ENCODE peak calls at places on chromosomes 16 and 17, in five cellular contexts. R, P, W, G and L are unnamed samples.

GRCh38 chr16:60989592-60989991 is 1046.6 kb downstream of the CDH8 start:
- DNase-seq in R (no peak), G (no peak), W (no peak), P (no peak), L (no peak)

GRCh38 chr17:61421460-61421859 is 21.8 kb downstream of the TBX2 start:
- DNase-seq in R (no peak), G (no peak), W (no peak), P (no peak), L (no peak)

GRCh38 chr17:17146791-17147406 is 59.2 kb downstream of the PLD6 start:
- DNase-seq in R (peak), W (peak), P (no peak), G (no peak), L (no peak)

GRCh38 chr17:70775667-70776066 is 606.3 kb downstream of the KCNJ2 start:
- DNase-seq in W (no peak), P (no peak), G (no peak), R (no peak), L (no peak)

GRCh38 chr17:5499790-5500189 is 13.4 kb downstream of the MIS12 start:
- DNase-seq in P (peak), R (no peak), G (no peak), W (peak), L (no peak)

GRCh38 chr17:7887038-7887481 is 1.5 kb upstream of the CHD3 start:
- DNase-seq in W (no peak), P (no peak), G (no peak), R (no peak), L (no peak)

GRCh38 chr16:29760567-29761279 is 14.9 kb upstream of the C16orf54 start:
- DNase-seq in P (no peak), W (no peak), R (no peak), G (peak), L (no peak)

GRCh38 chr17:77796201-77796860 is 162.2 kb upstream of the TNRC6C start:
- DNase-seq in G (peak), W (peak), R (peak), P (no peak), L (no peak)

GRCh38 chr16:85126731-85127662 is 14.7 kb upstream of the CIBAR2 start:
- DNase-seq in P (no peak), W (peak), R (peak), G (no peak), L (no peak)

GRCh38 chr16:88461291-88462269 is 8.5 kb downstream of the ZFPM1 start:
- DNase-seq in G (no peak), P (no peak), R (no peak), W (no peak), L (no peak)

GRCh38 chr17:1928976-1929375 is 96.2 kb downstream of the RTN4RL1 start:
- DNase-seq in G (no peak), R (no peak), W (no peak), P (no peak), L (no peak)

GRCh38 chr17:37608369-37609169 is 649 bp downstream of the SYNRG start:
- DNase-seq in R (no peak), P (peak), W (no peak), G (peak), L (no peak)

GRCh38 chr17:77501751-77502625 is 361.2 kb downstream of the SEC14L1 start:
- DNase-seq in R (no peak), G (no peak), W (peak), P (no peak), L (no peak)

GRCh38 chr16:88005148-88005547 is 53.9 kb downstream of the BANP start:
- DNase-seq in G (no peak), P (no peak), W (no peak), R (no peak), L (no peak)

GRCh38 chr16:26204138-26204537 is 512.4 kb downstream of the HS3ST4 start:
- DNase-seq in G (no peak), W (no peak), R (no peak), P (no peak), L (no peak)

GRCh38 chr16:24540575-24541240 is 1.3 kb downstream of the RBBP6 start:
- DNase-seq in G (peak), P (no peak), R (no peak), W (no peak), L (no peak)

GRCh38 chr16:51542856-51543510 is 391.9 kb upstream of the SALL1 start:
- DNase-seq in G (no peak), P (peak), R (no peak), W (no peak), L (no peak)

GRCh38 chr16:85557976-85558589 is 55.0 kb upstream of the GSE1 start:
- DNase-seq in P (no peak), W (no peak), R (no peak), G (peak), L (no peak)

GRCh38 chr16:27256861-27257260 is 11.7 kb downstream of the NSMCE1 start:
- DNase-seq in W (no peak), R (no peak), P (no peak), G (no peak), L (no peak)

GRCh38 chr17:17150450-17150804 is 55.7 kb downstream of the PLD6 start:
- DNase-seq in W (no peak), G (no peak), R (no peak), P (no peak), L (no peak)

GRCh38 chr16:1645914-1646525 is 32.1 kb upstream of the JPT2 start:
- DNase-seq in P (no peak), G (no peak), W (no peak), R (no peak), L (no peak)

GRCh38 chr16:67013823-67014640 is 14.9 kb upstream of the CBFB start:
- DNase-seq in W (peak), P (peak), G (peak), R (peak), L (peak)
- TF ChIP-seq CTCF in W (peak), P (peak), G (no peak), R (peak), L (no peak)

GRCh38 chr17:28334666-28335200 is 539 bp downstream of the IFT20 start:
- DNase-seq in W (no peak), R (no peak), P (no peak), G (no peak), L (no peak)

GRCh38 chr17:28333083-28333746 is 2.1 kb downstream of the IFT20 start:
- DNase-seq in W (no peak), R (no peak), P (no peak), G (no peak), L (no peak)

GRCh38 chr17:28334176-28334575 is 1.1 kb downstream of the IFT20 start:
- DNase-seq in G (no peak), P (no peak), R (no peak), W (no peak), L (no peak)

GRCh38 chr17:28335959-28336871 is 654 bp downstream of the TNFAIP1 start:
- DNase-seq in P (peak), R (peak), W (peak), G (peak), L (no peak)

GRCh38 chr17:28335201-28335958 is at the start of the genes IFT20 and TNFAIP1:
- DNase-seq in G (peak), W (peak), P (peak), R (peak), L (peak)
- TF ChIP-seq CTCF in G (no peak), W (peak), P (no peak), R (no peak), L (no peak)

GRCh38 chr16:74025-74424 is 1.6 kb upstream of the RHBDF1 start:
- DNase-seq in P (no peak), R (no peak), W (no peak), G (no peak), L (no peak)

GRCh38 chr16:77273-77806 is 685 bp upstream of the MPG start:
- DNase-seq in W (peak), R (peak), P (peak), G (peak), L (no peak)

GRCh38 chr16:74437-75318 is 2.2 kb upstream of the RHBDF1 start:
- DNase-seq in W (no peak), R (no peak), P (no peak), G (peak), L (no peak)

GRCh38 chr16:76535-77272 is 1.3 kb upstream of the MPG start:
- DNase-seq in G (peak), W (peak), R (peak), P (no peak), L (no peak)

DNA sequence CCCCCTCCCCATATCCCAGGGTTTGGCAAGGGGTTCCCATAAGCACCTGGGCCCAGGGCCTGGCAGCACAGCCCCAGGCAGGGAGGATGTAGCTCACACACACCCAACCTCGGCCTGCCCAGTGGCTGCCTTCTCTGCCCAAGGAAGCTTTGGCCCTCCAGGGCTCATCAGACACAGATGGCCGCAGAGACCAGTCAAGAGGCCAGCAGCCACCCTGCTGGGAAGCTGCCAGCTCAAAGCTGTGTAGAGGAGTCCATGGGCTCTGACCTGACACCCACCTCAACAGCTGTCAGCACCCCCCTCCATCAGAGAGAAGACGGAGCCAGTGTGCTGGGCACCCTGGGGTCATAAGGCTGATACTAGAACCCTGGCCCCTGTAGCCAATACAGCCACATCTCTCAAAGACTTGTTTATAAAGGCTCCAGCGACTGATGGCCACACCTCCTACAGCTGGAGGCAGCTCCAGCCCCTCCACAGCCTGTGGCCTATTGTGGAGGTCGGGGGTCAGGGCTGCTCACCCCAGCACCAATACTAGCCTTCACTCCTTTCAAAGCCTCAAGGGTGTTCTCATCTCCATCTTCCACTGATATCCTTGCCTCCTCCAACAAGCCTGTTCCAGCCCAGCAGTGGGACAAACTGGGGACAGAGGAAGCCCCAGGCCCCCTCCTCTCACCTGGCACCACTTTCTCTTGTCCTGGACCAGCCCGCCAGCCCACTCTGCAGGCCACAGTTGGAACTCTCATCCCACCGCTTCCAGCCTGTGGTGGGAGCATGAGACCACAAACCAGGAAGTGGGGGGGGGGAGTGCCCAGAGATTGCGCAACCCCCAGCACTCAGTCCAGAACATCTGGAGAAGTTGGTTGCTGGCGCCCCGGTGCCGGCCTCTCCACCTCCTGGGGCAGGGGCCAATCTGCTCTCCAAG is 2.2 kb upstream of the MPG start:
- DNase-seq in W (peak), G (peak), R (peak), P (peak), L (peak)
- TF ChIP-seq CTCF in W (peak), G (no peak), R (no peak), P (no peak), L (no peak)

DNA sequence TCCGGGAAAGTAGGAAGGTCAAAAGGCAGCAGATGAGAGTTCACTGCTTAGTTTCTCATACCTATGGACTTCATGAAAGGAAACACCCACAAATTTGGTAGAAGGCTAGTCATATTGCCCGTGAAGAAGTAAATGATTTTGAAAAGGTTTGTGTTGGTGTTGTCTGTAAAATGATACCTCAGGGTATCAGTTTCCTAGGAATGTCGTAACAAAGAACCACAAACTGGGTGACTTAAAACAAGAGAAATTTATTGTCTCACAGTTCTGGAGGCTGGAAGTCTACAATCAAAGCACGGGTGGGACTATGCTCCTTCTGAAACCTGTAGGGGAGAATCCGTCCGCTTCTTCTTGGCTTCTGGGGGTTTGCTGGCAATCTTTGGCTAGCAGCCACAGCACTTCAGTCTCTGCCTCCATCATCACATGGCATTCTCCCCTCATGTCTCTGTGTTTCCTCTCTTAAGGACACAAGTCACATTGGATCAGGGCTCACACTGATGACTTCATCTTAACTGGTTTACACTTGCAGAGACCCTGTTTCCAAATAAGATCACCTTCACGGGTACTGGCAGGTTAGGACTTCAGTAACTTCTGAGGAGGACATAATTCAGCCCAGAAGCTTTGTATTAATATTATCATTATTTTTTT is 2.0 kb upstream of the NAE1 start:
- DNase-seq in G (no peak), R (no peak), P (no peak), W (no peak), L (no peak)
- TF ChIP-seq CTCF in G (no peak), R (no peak), P (no peak), W (no peak), L (no peak)

GRCh38 chr17:72517413-72518237 is 396.8 kb downstream of the SOX9 start:
- DNase-seq in R (no peak), P (no peak), W (no peak), G (no peak), L (no peak)

GRCh38 chr17:72516772-72517399 is 396.1 kb downstream of the SOX9 start:
- DNase-seq in R (no peak), W (no peak), P (no peak), G (no peak), L (no peak)

GRCh38 chr17:72514321-72514861 is 393.6 kb downstream of the SOX9 start:
- DNase-seq in P (no peak), W (no peak), R (no peak), G (no peak), L (no peak)

GRCh38 chr17:72514888-72515287 is 394.1 kb downstream of the SOX9 start:
- DNase-seq in R (no peak), W (peak), P (no peak), G (no peak), L (no peak)

GRCh38 chr17:72515291-72516065 is 394.7 kb downstream of the SOX9 start:
- DNase-seq in W (no peak), R (no peak), P (no peak), G (no peak), L (no peak)
- TF ChIP-seq CTCF in W (no peak), R (no peak), P (no peak), G (no peak), L (no peak)

DNA sequence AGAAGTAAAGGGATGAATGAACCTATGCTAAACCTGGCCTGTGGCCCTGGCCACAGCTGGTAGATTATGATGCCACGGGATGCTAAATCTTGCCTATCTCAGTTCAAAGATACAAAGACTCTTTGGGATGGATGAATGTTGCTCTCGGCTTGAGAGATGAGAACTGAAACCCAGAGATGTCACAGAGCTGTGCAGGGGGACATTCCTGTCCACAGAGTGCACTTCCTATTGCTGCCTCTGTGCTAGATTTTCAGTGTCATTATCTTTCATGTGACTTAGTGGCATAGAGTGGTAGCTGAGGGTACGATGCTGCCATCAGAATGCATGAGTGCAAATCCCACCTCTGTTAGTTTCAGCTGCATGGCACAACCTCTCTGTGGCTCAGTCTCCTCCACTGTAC is 2.3 kb upstream of the MT1M start:
- DNase-seq in P (no peak), R (no peak), G (no peak), W (no peak), L (no peak)
- TF ChIP-seq CTCF in P (no peak), R (no peak), G (no peak), W (no peak), L (no peak)

GRCh38 chr17:35868791-35869190 is at the start of gene HEATR9:
- DNase-seq in W (no peak), P (no peak), R (no peak), G (no peak), L (no peak)
- TF ChIP-seq CTCF in W (no peak), P (no peak), R (no peak), G (no peak), L (no peak)

GRCh38 chr16:68382296-68382718 is 66.0 kb downstream of the SMPD3 start:
- DNase-seq in R (no peak), W (no peak), P (no peak), G (peak), L (no peak)
- TF ChIP-seq CTCF in R (no peak), W (no peak), P (peak), G (peak), L (no peak)

DNA sequence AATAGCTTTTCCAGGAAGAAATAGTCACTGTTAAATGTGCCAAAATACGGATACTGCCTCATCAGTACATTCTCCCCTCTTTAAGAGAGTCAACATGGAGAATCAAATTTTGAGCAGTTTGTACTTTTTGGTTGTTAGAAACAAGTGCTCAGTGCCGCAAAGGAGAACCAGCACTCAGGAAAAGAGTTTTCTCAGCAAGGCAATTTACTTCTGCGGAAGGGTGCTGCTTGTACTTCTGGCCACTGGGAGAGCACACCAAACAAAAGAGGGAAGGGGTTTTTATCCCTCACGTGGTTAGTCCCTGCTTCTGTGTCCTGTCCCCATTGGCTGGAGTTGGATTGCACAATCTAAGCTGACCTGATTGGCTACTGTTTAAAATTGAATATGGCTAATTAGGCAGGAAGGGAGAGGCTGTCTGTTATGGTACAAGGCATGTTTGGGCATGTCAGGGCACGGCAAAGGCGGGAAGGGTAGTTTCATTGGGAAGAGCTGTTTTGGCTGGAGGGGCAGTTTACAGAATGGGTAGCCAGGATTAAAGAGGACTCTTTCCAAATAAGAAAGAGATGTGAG is 499.3 kb downstream of the CDH13 start:
- DNase-seq in W (no peak), P (no peak), R (no peak), G (no peak), L (no peak)
- TF ChIP-seq CTCF in W (no peak), P (no peak), R (no peak), G (no peak), L (no peak)

GRCh38 chr17:45013021-45013997 is 38.1 kb downstream of the DCAKD start:
- DNase-seq in R (no peak), W (peak), P (no peak), G (peak), L (no peak)

GRCh38 chr17:45019177-45019711 is 32.2 kb downstream of the DCAKD start:
- DNase-seq in P (peak), W (peak), R (peak), G (peak), L (no peak)

GRCh38 chr17:45016237-45016636 is 35.2 kb downstream of the DCAKD start:
- DNase-seq in P (no peak), W (no peak), R (no peak), G (no peak), L (no peak)

GRCh38 chr17:45018514-45019176 is 32.8 kb downstream of the DCAKD start:
- DNase-seq in W (peak), R (no peak), P (peak), G (peak), L (no peak)

DNA sequence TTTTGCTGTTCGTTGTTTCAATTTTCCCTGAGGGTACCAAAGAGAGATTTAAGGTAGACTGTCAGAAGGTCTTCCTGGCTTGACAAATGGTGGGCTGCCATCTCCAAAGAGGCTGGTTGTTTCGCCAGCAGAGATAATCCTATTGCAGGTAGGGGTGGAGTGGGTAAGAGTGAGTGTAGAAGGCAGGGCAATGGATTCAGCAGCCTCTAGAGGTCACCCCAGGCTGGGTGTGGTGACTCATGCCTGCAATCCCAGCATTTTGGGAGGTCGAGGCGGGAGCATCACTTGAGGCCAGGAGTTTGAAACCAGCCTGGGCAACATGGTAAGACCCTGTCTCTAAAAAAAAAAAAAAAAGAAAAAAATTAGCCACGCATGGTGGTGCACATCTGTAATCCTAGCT is 34.6 kb downstream of the DCAKD start:
- DNase-seq in G (no peak), P (no peak), W (no peak), R (no peak), L (no peak)
- TF ChIP-seq CTCF in G (no peak), P (peak), W (no peak), R (no peak), L (no peak)